ENCODE peak calls at places on chromosomes 4 and X, in ten cellular contexts. L, P, J, M, X, Y, G, C, W and T are unnamed samples.

GRCh38 chr4:182928061-182928460 is 10.9 kb upstream of the DCTD start:
- DNase-seq in L (no peak), P (no peak), J (peak; percentile 74), M (no peak), X (peak; percentile 40), Y (no peak), G (no peak), C (no peak), W (no peak), T (no peak)

GRCh38 chr4:149296084-149296483 is 519.6 kb downstream of the IQCM start:
- DNase-seq in L (no peak), P (no peak), J (no peak), M (no peak), X (no peak), Y (no peak), G (no peak), C (no peak), W (no peak), T (no peak)

GRCh38 chr4:154254999-154255398 is 236.6 kb downstream of the DCHS2 start:
- DNase-seq in L (no peak), P (no peak), J (no peak), M (no peak), X (no peak), Y (no peak), G (no peak), C (no peak), W (no peak), T (no peak)

GRCh38 chrX:115898382-115899001 is 272.1 kb upstream of the AGTR2 start:
- DNase-seq in L (peak; percentile 69), P (no peak), J (peak; percentile 86), M (peak; percentile 82), X (no peak), Y (no peak), G (peak; percentile 60), C (peak; percentile 79), W (peak; percentile 18), T (peak; percentile 74)

GRCh38 chr4:128721896-128722295 is 87.6 kb upstream of the JADE1 start:
- DNase-seq in L (no peak), P (no peak), J (no peak), M (no peak), X (no peak), Y (no peak), G (no peak), C (no peak), W (no peak), T (no peak)

GRCh38 chrX:9530848-9531274 is 66.0 kb downstream of the TBL1X start:
- DNase-seq in L (peak; percentile 55), P (no peak), J (peak; percentile 90), M (peak; percentile 89), X (peak; percentile 79), Y (peak; percentile 91), G (peak; percentile 46), C (peak; percentile 47), W (peak; percentile 81), T (peak; percentile 61)

GRCh38 chr4:82900335-82901128 is at the start of gene THAP9:
- DNase-seq in L (peak; percentile 95), P (peak; percentile 95), J (peak; percentile 99), M (peak; percentile 100), X (peak; percentile 99), Y (peak; percentile 100), G (peak; percentile 99), C (peak; percentile 99), W (peak; percentile 100), T (peak; percentile 98)

GRCh38 chrX:30010471-30010870 is 204.9 kb upstream of the MAGEB2 start:
- DNase-seq in L (no peak), P (no peak), J (no peak), M (no peak), X (no peak), Y (no peak), G (no peak), C (no peak), W (no peak), T (no peak)

GRCh38 chr4:147846318-147847135 is 114.6 kb downstream of the ARHGAP10 start:
- DNase-seq in L (no peak), P (no peak), J (no peak), M (no peak), X (peak; percentile 35), Y (no peak), G (no peak), C (no peak), W (no peak), T (no peak)

GRCh38 chrX:40054793-40055192 is 43.0 kb downstream of the BCOR start:
- DNase-seq in L (no peak), P (no peak), J (no peak), M (no peak), X (no peak), Y (no peak), G (no peak), C (no peak), W (peak; percentile 18), T (no peak)

GRCh38 chrX:40049084-40049641 is 48.6 kb downstream of the BCOR start:
- DNase-seq in L (no peak), P (no peak), J (no peak), M (no peak), X (no peak), Y (no peak), G (no peak), C (no peak), W (no peak), T (no peak)

GRCh38 chrX:40055495-40055894 is 42.3 kb downstream of the BCOR start:
- DNase-seq in L (no peak), P (no peak), J (no peak), M (no peak), X (no peak), Y (no peak), G (no peak), C (no peak), W (no peak), T (no peak)

GRCh38 chrX:40047485-40047884 is 50.3 kb downstream of the BCOR start:
- DNase-seq in L (no peak), P (no peak), J (no peak), M (no peak), X (no peak), Y (no peak), G (no peak), C (no peak), W (no peak), T (no peak)

DNA sequence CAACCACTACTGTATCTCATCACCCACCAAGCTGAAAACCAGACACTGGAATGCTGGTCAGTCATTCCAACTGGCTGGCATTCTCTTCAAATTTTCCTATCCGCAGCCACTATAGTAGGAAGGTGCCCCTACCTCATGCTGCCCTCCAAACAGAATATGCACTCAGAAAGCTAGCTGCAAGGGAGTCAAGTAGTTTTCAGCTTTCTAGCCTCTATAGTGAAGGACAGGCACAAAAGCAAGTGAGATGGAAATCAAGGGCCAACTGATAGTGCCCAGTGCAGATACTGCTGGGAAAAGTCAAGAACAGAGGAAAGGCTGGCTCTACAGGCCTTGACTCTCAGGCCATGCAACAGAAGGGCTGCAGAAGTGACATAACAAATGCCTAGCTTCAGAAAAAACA is 47.2 kb downstream of the BCOR start:
- DNase-seq in L (no peak), P (no peak), J (no peak), M (no peak), X (no peak), Y (no peak), G (no peak), C (no peak), W (no peak), T (no peak)
- H3K9me3 ChIP-seq in L (peaks cover 7% of the 10 kb centered on the region), P (no peaks in the 10 kb centered on the region), J (peaks cover 77% of the 10 kb centered on the region), M (peaks cover 3% of the 10 kb centered on the region), X (no peaks in the 10 kb centered on the region), Y (no peaks in the 10 kb centered on the region), G (peaks cover 10% of the 10 kb centered on the region), C (no peaks in the 10 kb centered on the region), W (peaks cover 28% of the 10 kb centered on the region), T (no peaks in the 10 kb centered on the region)

DNA sequence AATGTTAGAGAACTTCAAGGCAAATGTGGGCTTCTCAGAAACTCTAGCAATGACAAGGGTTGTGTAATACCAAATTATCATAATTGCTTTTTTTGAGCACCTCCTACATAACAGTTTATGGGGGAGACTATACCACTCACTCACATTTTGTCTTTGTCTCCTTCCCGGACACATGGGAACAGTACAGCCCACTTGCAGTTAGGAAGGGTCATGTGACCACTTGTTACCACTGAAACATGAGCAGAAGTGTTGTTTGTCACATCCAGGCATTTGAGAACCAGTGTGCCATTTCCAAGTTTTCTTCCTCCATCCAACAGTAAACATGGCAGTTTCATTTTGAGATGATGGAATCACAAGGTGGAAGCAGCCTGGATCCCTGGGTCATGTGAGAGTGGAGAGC is 6.9 kb downstream of the MAGEA11 start:
- DNase-seq in L (no peak), P (no peak), J (no peak), M (no peak), X (no peak), Y (no peak), G (no peak), C (peak; percentile 12), W (no peak), T (no peak)
- H3K4me1 ChIP-seq in L (no peaks in the 10 kb centered on the region), P (no peaks in the 10 kb centered on the region), J (no peaks in the 10 kb centered on the region), M (no peaks in the 10 kb centered on the region), X (no peaks in the 10 kb centered on the region), Y (no peaks in the 10 kb centered on the region), G (no peaks in the 10 kb centered on the region), C (no peaks in the 10 kb centered on the region), W (no peaks in the 10 kb centered on the region), T (no peaks in the 10 kb centered on the region)

GRCh38 chrX:152170621-152171020 is 32.2 kb upstream of the MAGEA10 start:
- DNase-seq in L (no peak), P (no peak), J (no peak), M (no peak), X (no peak), Y (no peak), G (no peak), C (no peak), W (no peak), T (no peak)

DNA sequence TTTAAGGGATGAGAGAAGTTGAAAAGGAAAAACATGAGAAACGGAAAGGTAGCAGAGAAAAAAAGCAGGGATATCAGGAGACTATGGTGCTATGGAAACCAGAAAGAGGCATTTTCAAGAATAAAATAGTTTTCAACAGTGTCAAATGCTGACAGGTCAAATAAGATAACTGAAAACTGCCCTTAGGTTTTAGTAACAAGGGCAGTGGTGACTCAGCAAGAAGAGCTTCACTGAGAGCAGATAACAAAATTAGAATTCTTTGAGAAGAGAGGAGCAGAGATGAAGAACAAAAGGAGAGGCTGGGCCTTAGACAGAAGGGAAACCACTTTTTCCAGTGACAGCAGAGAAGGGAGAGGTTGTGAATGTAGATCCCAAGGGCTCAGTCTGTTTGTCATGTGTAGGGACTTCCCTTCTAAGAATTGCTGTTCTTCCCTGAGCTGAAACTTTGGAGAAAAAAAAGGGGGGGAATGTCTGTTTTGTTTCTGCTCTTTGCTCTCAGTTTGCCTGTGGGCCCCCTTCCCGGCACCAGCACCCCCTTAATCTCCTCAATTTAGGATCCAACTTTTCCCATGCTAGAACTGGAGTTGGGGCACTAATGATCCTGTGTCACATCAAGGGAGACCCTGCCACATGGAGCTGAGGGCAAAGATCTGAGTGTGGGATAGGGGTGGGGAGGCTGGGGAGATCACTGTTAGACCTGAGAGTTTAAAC is 26.8 kb upstream of the MAGEA10 start:
- DNase-seq in L (no peak), P (no peak), J (no peak), M (no peak), X (no peak), Y (no peak), G (no peak), C (no peak), W (no peak), T (no peak)
- H3K9me3 ChIP-seq in L (no peaks in the 10 kb centered on the region), P (no peaks in the 10 kb centered on the region), J (no peaks in the 10 kb centered on the region), M (no peaks in the 10 kb centered on the region), X (no peaks in the 10 kb centered on the region), Y (no peaks in the 10 kb centered on the region), G (no peaks in the 10 kb centered on the region), C (no peaks in the 10 kb centered on the region), W (no peaks in the 10 kb centered on the region), T (no peaks in the 10 kb centered on the region)

DNA sequence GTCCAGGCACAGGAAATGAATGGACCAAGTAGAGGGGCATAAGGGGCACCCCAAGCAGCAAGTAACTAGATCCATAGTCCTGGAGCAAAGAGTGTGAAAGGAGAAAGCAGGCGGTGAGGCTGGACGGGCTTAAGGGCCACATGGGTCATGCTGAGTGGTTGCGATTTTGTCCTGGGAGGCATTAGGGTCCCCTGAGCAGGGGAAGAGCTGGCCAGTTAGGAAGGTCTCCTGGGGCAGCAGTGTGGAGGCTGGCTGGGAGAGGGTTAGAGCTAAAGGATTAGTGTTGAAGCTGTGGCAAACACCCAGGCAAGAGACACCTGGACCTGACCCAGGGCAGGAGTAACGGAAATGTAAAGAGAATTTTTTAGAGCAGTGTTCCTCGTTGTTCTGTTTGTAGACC is 26.5 kb downstream of the MYOZ2 start:
- DNase-seq in L (no peak), P (no peak), J (peak; percentile 56), M (no peak), X (no peak), Y (no peak), G (no peak), C (no peak), W (no peak), T (no peak)
- H3K4me1 ChIP-seq in L (no peaks in the 10 kb centered on the region), P (no peaks in the 10 kb centered on the region), J (no peaks in the 10 kb centered on the region), M (no peaks in the 10 kb centered on the region), X (no peaks in the 10 kb centered on the region), Y (no peaks in the 10 kb centered on the region), G (no peaks in the 10 kb centered on the region), C (no peaks in the 10 kb centered on the region), W (no peaks in the 10 kb centered on the region), T (no peaks in the 10 kb centered on the region)